ENCODE peak calls at places on chromosomes 1 and 21, in ten cellular contexts. Y is activated naive CD4-positive, alpha-beta T cell; F is endothelial cell; P is myocyte; D is activated CD8-positive, alpha-beta memory T cell treated with anti-CD3 and anti-CD28 coated beads, Interleukin-2, amount 10 ng/mL, durations not matched to agents 7 days and 5 days; S is fibroblast of lung; V is globus pallidus; C is activated naive CD8-positive, alpha-beta T cell treated with anti-CD3 and anti-CD28 coated beads for 36 hours; T is T-helper 9 cell; O is IMR-90. Q is an unnamed sample.
A peak's percentile ranks its signal among the peaks of the same experiment; 100 is the strongest.

GRCh38 chr1:159953866-159954515 is at the start of gene SLAMF9:
- DNase-seq in O (peak; percentile 70), C (no peak), P (no peak), S (peak; percentile 8), Y (no peak), D (no peak), V (no peak), F (no peak), T (no peak), Q (no peak)

GRCh38 chr1:209708297-209708696 is 3.7 kb downstream of the HSD11B1 start:
- DNase-seq in T (no peak), P (no peak), C (no peak), D (no peak), O (no peak), F (no peak), Y (no peak), V (peak; percentile 80), S (no peak), Q (no peak)

GRCh38 chr1:38489844-38490270 is 369.7 kb downstream of the RRAGC start:
- DNase-seq in Y (no peak), V (peak; percentile 44), S (no peak), C (peak; percentile 49), O (peak; percentile 2), F (peak; percentile 64), P (peak; percentile 20), D (peak; percentile 62), T (peak; percentile 12), Q (no peak)

GRCh38 chr1:180580237-180580636 is 21.5 kb downstream of the OVAAL start:
- DNase-seq in F (no peak), D (no peak), V (no peak), P (no peak), O (peak; percentile 25), Y (no peak), C (no peak), T (no peak), S (peak; percentile 41), Q (no peak)

GRCh38 chr21:17461582-17461981 is 51.3 kb upstream of the CXADR start:
- DNase-seq in D (no peak), V (no peak), T (no peak), Y (no peak), C (no peak), S (peak; percentile 65), P (no peak), O (peak; percentile 43), F (no peak), Q (no peak)

GRCh38 chr1:28458237-28459228 is 47.3 kb upstream of the RCC1 start:
- DNase-seq in D (no peak), O (peak; percentile 21), T (no peak), F (no peak), C (no peak), V (no peak), S (no peak), P (no peak), Y (no peak), Q (no peak)

GRCh38 chr1:88998716-88999115 is 6.3 kb upstream of the KYAT3 start:
- DNase-seq in P (peak; percentile 82), Y (no peak), C (no peak), S (peak; percentile 77), O (peak; percentile 69), T (no peak), F (peak; percentile 38), V (peak; percentile 82), D (peak; percentile 50), Q (peak; percentile 90)

GRCh38 chr1:198830397-198830796 is 191.6 kb downstream of the PTPRC start:
- DNase-seq in V (no peak), P (no peak), T (no peak), S (no peak), C (no peak), O (no peak), D (no peak), Y (no peak), F (no peak), Q (no peak)

GRCh38 chr1:234114648-234115307 is 210.3 kb downstream of the SLC35F3 start:
- DNase-seq in C (no peak), D (peak; percentile 54), O (peak; percentile 59), S (peak; percentile 69), Y (no peak), P (peak; percentile 65), F (peak; percentile 51), T (no peak), V (peak; percentile 45), Q (peak; percentile 27)

GRCh38 chr1:210504286-210504685 is 175.6 kb downstream of the HHAT start:
- DNase-seq in Y (no peak), P (peak; percentile 60), V (no peak), F (no peak), C (no peak), S (no peak), O (no peak), D (no peak), T (no peak), Q (no peak)

GRCh38 chr1:6396998-6397397 is 3.4 kb upstream of the ACOT7 start:
- DNase-seq in F (no peak), C (no peak), D (no peak), O (no peak), P (no peak), T (no peak), V (no peak), S (no peak), Y (no peak), Q (no peak)

GRCh38 chr1:23376890-23377811 is 7.5 kb upstream of the ZNF436 start:
- DNase-seq in C (no peak), T (no peak), P (peak; percentile 42), D (no peak), O (peak; percentile 90), S (peak; percentile 75), V (no peak), Y (no peak), F (no peak), Q (no peak)

GRCh38 chr1:214123061-214123784 is 135.4 kb downstream of the PROX1 start:
- DNase-seq in T (no peak), S (peak; percentile 76), C (no peak), Y (no peak), O (peak; percentile 57), V (peak; percentile 77), P (peak; percentile 72), F (peak; percentile 51), D (no peak), Q (peak; percentile 1)

GRCh38 chr1:28592314-28593071 is 428 bp downstream of the RAB42 start:
- DNase-seq in C (no peak), T (peak; percentile 8), F (no peak), Y (no peak), P (no peak), O (no peak), D (no peak), S (no peak), V (no peak), Q (no peak)

GRCh38 chr1:155113450-155113985 is 14.2 kb upstream of the EFNA1 start:
- DNase-seq in C (no peak), O (no peak), V (no peak), P (no peak), Y (no peak), D (no peak), F (no peak), T (no peak), S (no peak), Q (no peak)

GRCh38 chr1:178910023-178910422 is 39.1 kb upstream of the ANGPTL1 start:
- DNase-seq in T (no peak), V (no peak), C (no peak), S (no peak), Y (no peak), O (no peak), F (no peak), P (no peak), D (no peak), Q (no peak)

GRCh38 chr1:118688891-118689290 is 299.3 kb downstream of the TBX15 start:
- DNase-seq in P (no peak), F (no peak), Y (no peak), T (no peak), O (no peak), C (no peak), S (no peak), V (no peak), D (no peak), Q (no peak)

GRCh38 chr1:70896224-70896623 is 151.4 kb downstream of the PTGER3 start:
- DNase-seq in Y (no peak), V (no peak), T (no peak), S (no peak), O (no peak), F (no peak), D (no peak), C (no peak), P (no peak), Q (no peak)

GRCh38 chr1:26094076-26094669 is 17.5 kb upstream of the PDIK1L start:
- DNase-seq in C (no peak), Y (no peak), O (peak; percentile 12), S (no peak), P (peak; percentile 20), V (no peak), F (no peak), D (no peak), T (no peak), Q (no peak)

GRCh38 chr1:200302192-200302892 is 107.5 kb downstream of the ZNF281 start:
- DNase-seq in T (peak; percentile 40), C (peak; percentile 70), P (peak; percentile 5), D (peak; percentile 70), S (peak; percentile 58), F (peak; percentile 30), Y (peak; percentile 47), V (peak; percentile 61), O (peak; percentile 47), Q (peak; percentile 37)

GRCh38 chr1:46458846-46459245 is 30.8 kb upstream of the DMBX1 start:
- DNase-seq in C (no peak), D (no peak), O (no peak), F (no peak), P (no peak), T (no peak), V (no peak), Y (no peak), S (no peak), Q (no peak)